ENCODE peak calls at places on chromosomes 5 and 9, in eight cellular contexts. A, Y, V, C, G, T, D and K are unnamed samples.

GRCh38 chr9:93962561-93963440 is 7.6 kb upstream of the BARX1 start:
- DNase-seq in A (peak), Y (peak), V (peak), C (peak), G (no peak), T (peak), D (peak), K (peak)

GRCh38 chr5:172607213-172607793 is 33.8 kb upstream of the NEURL1B start:
- DNase-seq in A (no peak), Y (no peak), V (no peak), C (no peak), G (no peak), T (no peak), D (no peak), K (no peak)

GRCh38 chr9:34988218-34989055 is 1.1 kb upstream of the DNAJB5 start:
- DNase-seq in A (peak), Y (no peak), V (no peak), C (no peak), G (peak), T (no peak), D (no peak), K (no peak)

GRCh38 chr9:21078702-21079101 is 960 bp upstream of the IFNB1 start:
- DNase-seq in A (no peak), Y (no peak), V (peak), C (no peak), G (no peak), T (no peak), D (no peak), K (no peak)

GRCh38 chr5:30368064-30368463 is 825.4 kb upstream of the CDH6 start:
- DNase-seq in A (no peak), Y (no peak), V (no peak), C (no peak), G (no peak), T (no peak), D (no peak), K (no peak)

GRCh38 chr5:125409101-125409495 is 662.7 kb upstream of the ZNF608 start:
- DNase-seq in A (no peak), Y (no peak), V (peak), C (no peak), G (no peak), T (no peak), D (no peak), K (no peak)

GRCh38 chr9:74735761-74736160 is 152.0 kb downstream of the TRPM6 start:
- DNase-seq in A (no peak), Y (no peak), V (no peak), C (no peak), G (no peak), T (no peak), D (no peak), K (no peak)

GRCh38 chr5:118681655-118682054 is 306.7 kb downstream of the DTWD2 start:
- DNase-seq in A (no peak), Y (no peak), V (no peak), C (no peak), G (no peak), T (no peak), D (no peak), K (no peak)

GRCh38 chr5:991472-992267 is 16.9 kb upstream of the NKD2 start:
- DNase-seq in A (peak), Y (peak), V (no peak), C (peak), G (peak), T (peak), D (no peak), K (no peak)

GRCh38 chr9:93390953-93391515 is 60.5 kb upstream of the FAM120A start:
- DNase-seq in A (no peak), Y (no peak), V (no peak), C (no peak), G (no peak), T (no peak), D (no peak), K (no peak)

GRCh38 chr5:54173251-54173650 is 137.1 kb downstream of the ARL15 start:
- DNase-seq in A (no peak), Y (no peak), V (no peak), C (no peak), G (no peak), T (no peak), D (no peak), K (no peak)

GRCh38 chr9:18905033-18905882 is 127.8 kb downstream of the SAXO1 start:
- DNase-seq in A (no peak), Y (no peak), V (no peak), C (no peak), G (peak), T (no peak), D (no peak), K (no peak)

GRCh38 chr9:126612813-126613641 is 701 bp upstream of the LMX1B start:
- DNase-seq in A (no peak), Y (no peak), V (no peak), C (no peak), G (peak), T (peak), D (peak), K (no peak)

DNA sequence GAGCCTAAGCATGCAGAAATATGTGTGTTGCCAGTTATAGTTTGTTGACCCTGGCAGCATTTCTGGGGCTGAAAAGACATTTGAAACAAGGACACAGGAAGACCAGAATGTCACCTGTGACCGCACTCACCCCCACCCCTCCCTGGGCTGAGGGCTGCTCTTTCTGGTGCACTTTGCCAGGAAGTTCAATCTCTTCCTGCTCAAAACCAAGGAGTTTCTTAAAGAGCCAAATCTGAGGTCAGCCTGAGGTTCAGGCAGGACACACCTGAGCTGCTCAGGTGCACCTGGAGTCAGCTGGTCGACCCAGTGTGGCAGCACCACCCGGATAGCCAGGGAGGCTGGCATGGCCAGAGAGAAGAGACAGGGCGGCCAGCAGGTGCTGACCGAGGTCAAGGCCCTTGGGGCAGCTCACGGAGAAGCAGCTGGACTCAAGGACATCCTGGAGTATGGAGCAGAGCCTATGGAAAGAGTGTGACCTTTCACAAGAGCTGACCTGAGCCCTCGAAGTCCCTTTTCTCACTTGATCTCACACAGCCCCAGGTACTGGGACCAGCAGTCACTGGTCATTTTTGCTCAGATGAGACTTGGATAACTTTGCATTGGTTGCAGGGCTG is 376.9 kb upstream of the IRX4 start:
- DNase-seq in A (no peak), Y (no peak), V (no peak), C (no peak), G (no peak), T (no peak), D (no peak), K (no peak)
- TF ChIP-seq EP300 in A (no peak), Y (no peak), V (no peak), C (no peak), G (no peak), T (no peak), D (no peak), K (no peak)

GRCh38 chr5:148176480-148176879 is 8.1 kb downstream of the SPINK14 start:
- DNase-seq in A (no peak), Y (no peak), V (no peak), C (no peak), G (no peak), T (no peak), D (no peak), K (no peak)

GRCh38 chr5:148179234-148179824 is 11.0 kb downstream of the SPINK14 start:
- DNase-seq in A (no peak), Y (no peak), V (peak), C (no peak), G (no peak), T (no peak), D (no peak), K (no peak)
- TF ChIP-seq EP300 in A (no peak), Y (no peak), V (no peak), C (no peak), G (no peak), T (no peak), D (no peak), K (no peak)

GRCh38 chr9:107895524-107896001 is 406.0 kb upstream of the KLF4 start:
- DNase-seq in A (no peak), Y (no peak), V (no peak), C (no peak), G (no peak), T (no peak), D (no peak), K (no peak)

GRCh38 chr9:107896544-107896943 is 407.0 kb upstream of the KLF4 start:
- DNase-seq in A (no peak), Y (no peak), V (no peak), C (no peak), G (no peak), T (no peak), D (no peak), K (no peak)

GRCh38 chr9:107899961-107900330 is 410.4 kb upstream of the KLF4 start:
- DNase-seq in A (no peak), Y (no peak), V (no peak), C (no peak), G (no peak), T (no peak), D (no peak), K (no peak)

GRCh38 chr9:107890921-107891465 is 401.4 kb upstream of the KLF4 start:
- DNase-seq in A (no peak), Y (no peak), V (no peak), C (no peak), G (no peak), T (no peak), D (no peak), K (no peak)

DNA sequence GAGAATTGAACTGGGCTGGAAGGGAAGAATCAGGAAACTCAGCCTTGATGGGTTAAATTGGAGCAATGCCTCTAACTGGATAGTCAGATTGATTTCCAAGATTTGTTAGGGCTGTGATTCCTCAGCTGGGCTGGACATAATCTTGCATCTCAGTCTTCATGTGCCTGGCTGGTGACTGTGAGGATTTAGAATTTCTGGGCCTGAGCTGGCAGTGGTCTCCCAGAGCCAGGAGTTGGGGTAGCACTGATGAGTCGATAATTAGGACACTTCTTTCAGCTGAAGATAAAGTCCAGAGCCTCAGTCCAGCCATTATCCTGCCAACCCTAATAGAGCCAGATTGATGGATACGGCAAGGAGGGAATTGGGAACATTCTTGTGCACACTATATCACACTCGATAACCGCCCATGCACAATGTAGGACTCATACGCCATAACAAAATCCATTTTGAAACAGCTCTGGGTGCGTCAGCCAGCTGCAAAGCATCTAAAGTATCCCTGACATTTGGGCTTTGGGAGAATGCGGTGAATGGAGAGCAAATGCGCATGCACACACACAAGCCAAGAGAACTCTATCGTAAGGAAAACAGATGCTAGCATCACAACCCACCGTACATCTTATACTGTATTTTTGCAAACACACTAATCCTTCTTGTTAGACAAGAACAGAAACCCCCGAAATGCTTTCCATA is 405.1 kb upstream of the KLF4 start:
- DNase-seq in A (peak), Y (no peak), V (no peak), C (no peak), G (no peak), T (peak), D (no peak), K (no peak)
- TF ChIP-seq EP300 in A (no peak), Y (peak), V (no peak), C (no peak), G (no peak), T (no peak), D (no peak), K (no peak)

DNA sequence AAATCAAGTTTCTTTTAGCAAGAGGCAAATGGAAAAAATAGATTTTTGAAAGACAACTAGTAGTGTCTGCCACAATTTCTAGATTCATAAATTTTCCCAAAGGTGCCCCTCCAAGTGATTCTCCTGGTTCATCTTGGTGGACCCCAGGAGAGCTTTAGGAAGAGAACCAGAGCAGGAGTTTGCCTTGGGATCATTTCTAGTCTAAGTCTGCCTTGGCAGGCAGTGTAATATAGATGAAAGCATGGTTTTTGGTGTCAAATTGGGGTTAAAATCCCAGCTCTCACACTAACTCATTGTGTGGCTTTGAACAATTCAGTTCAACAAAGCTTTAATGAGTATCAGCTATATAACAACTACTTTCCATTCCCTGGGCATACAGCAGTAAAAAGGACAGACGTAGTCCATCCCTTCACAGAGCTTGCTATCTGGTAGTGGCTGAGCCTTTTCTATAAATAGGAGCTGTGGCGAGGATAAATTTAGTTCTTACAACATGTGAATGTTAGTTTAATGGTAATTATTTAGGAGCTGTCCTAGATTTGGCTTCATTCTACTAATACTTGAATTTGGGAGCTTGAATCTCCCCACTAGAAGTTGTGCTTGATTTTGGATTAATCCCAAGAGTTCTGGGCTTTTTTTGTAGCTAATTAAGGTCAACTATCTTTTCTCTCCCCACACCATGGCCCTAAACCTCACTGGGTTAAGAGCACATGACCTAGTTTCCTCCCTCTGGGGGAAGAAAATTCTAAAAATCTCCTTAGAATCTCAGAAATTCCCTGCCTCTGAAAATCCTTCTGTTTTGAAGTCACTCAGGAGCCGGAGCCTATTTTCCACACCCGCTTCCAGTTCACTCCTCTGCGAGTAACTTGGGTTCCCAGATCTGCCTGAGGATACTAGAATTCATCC is 197.8 kb downstream of the PCSK1 start:
- DNase-seq in A (no peak), Y (no peak), V (no peak), C (no peak), G (no peak), T (no peak), D (no peak), K (no peak)
- TF ChIP-seq EP300 in A (no peak), Y (no peak), V (no peak), C (no peak), G (no peak), T (no peak), D (no peak), K (no peak)

DNA sequence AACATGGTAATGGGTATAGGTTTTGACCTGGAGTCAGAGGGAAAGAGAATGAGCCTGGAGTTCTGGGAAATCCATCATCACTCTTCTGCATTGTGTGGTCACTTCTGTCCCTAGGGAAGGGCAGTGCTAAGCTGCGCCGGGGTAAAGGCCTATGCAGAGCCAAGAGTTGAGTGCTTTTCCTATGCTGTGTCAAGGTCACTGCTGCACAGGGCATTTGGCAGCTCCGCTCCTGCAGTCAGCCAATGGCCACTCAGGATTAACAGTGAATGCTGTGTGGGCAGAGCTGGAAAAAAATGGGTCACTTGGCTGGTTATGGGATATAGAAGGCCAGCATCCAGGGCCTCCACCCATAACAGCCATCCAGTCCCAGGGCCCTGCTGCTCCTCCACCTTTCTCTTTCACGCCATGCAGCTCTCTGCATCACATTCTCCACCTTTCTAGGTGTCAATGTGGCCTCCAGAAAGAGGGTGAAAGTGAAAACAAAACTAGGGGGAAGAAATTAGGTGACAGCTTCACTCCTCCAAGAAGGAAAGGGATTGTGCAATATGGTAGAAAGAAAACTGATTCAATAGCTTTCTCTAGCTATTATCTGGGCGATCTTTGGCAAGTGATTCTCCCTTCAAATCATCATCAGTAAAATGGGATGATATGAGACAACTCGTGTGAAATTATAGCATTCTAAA is 279.3 kb upstream of the ANKRD55 start:
- DNase-seq in A (no peak), Y (no peak), V (no peak), C (no peak), G (no peak), T (no peak), D (no peak), K (no peak)
- TF ChIP-seq EP300 in A (no peak), Y (no peak), V (no peak), C (no peak), G (no peak), T (no peak), D (no peak), K (peak)

GRCh38 chr5:59424515-59424914 is 469.0 kb downstream of the PDE4D start:
- DNase-seq in A (no peak), Y (no peak), V (no peak), C (no peak), G (no peak), T (no peak), D (no peak), K (no peak)

GRCh38 chr5:59422026-59422941 is 471.2 kb downstream of the PDE4D start:
- DNase-seq in A (no peak), Y (no peak), V (no peak), C (no peak), G (no peak), T (no peak), D (no peak), K (no peak)

GRCh38 chr5:59418766-59419165 is 474.8 kb downstream of the PDE4D start:
- DNase-seq in A (no peak), Y (no peak), V (no peak), C (no peak), G (no peak), T (no peak), D (no peak), K (no peak)

GRCh38 chr5:59428391-59428790 is 465.1 kb downstream of the PDE4D start:
- DNase-seq in A (no peak), Y (no peak), V (no peak), C (no peak), G (no peak), T (no peak), D (no peak), K (no peak)

GRCh38 chr5:59423021-59423420 is 470.5 kb downstream of the PDE4D start:
- DNase-seq in A (no peak), Y (no peak), V (no peak), C (no peak), G (no peak), T (no peak), D (no peak), K (no peak)
- TF ChIP-seq EP300 in A (no peak), Y (no peak), V (no peak), C (no peak), G (no peak), T (no peak), D (no peak), K (no peak)

DNA sequence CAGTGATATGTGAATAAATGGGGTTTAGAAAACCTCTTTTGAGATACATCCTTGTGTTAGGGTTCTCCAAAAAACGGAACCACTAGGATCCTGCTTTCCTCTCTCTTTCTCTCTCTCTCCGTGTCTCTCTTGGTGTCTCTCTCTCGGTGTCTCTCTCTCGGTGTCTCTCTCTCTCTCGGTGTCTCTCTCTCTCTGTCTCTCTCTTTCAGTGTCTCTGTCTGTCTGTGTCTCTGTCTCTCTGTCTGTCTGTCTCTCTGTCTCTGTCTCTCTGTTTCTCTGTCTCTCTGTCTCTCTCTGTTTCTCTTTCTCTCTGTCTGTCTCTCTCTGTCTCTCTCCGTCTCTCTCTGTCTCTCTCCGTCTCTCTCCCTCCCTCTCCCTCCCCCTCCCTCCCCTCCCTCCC is 7.8 kb upstream of the TEX48 start:
- DNase-seq in A (no peak), Y (no peak), V (no peak), C (no peak), G (no peak), T (no peak), D (no peak), K (no peak)
- TF ChIP-seq EP300 in A (no peak), Y (no peak), V (no peak), C (no peak), G (no peak), T (no peak), D (no peak), K (no peak)